ENCODE peak calls at places on chromosome 9, in eight cellular contexts. U, X, B, C, L, Y, S and H are unnamed samples.

GRCh38 chr9:75903785-75904360 is 13.4 kb downstream of the PCSK5 start:
- DNase-seq in U (no peak), X (peak; percentile 77), B (no peak), C (no peak), L (no peak), Y (no peak), S (no peak), H (no peak)

GRCh38 chr9:89022902-89023301 is 31.6 kb downstream of the S1PR3 start:
- DNase-seq in U (no peak), X (no peak), B (peak; percentile 84), C (no peak), L (peak; percentile 61), Y (no peak), S (no peak), H (no peak)

GRCh38 chr9:5002811-5003210 is 17.7 kb downstream of the JAK2 start:
- DNase-seq in U (no peak), X (no peak), B (no peak), C (no peak), L (no peak), Y (no peak), S (no peak), H (no peak)

GRCh38 chr9:13719981-13720380 is 440.5 kb upstream of the MPDZ start:
- DNase-seq in U (no peak), X (peak; percentile 65), B (no peak), C (no peak), L (no peak), Y (no peak), S (no peak), H (peak; percentile 90)

GRCh38 chr9:31153250-31153840 is 1231.1 kb upstream of the ACO1 start:
- DNase-seq in U (no peak), X (no peak), B (no peak), C (no peak), L (no peak), Y (no peak), S (no peak), H (peak; percentile 36)

GRCh38 chr9:111431684-111432083 is 52.5 kb downstream of the ECPAS start:
- DNase-seq in U (no peak), X (no peak), B (no peak), C (no peak), L (no peak), Y (no peak), S (no peak), H (peak; percentile 16)

GRCh38 chr9:120689860-120690259 is 24.4 kb downstream of the MEGF9 start:
- DNase-seq in U (no peak), X (peak; percentile 60), B (no peak), C (no peak), L (no peak), Y (no peak), S (no peak), H (peak; percentile 60)

GRCh38 chr9:123225995-123226394 is 42.4 kb downstream of the STRBP start:
- DNase-seq in U (no peak), X (no peak), B (no peak), C (no peak), L (no peak), Y (no peak), S (no peak), H (no peak)

GRCh38 chr9:94656190-94656589 is 16.9 kb upstream of the FBP1 start:
- DNase-seq in U (no peak), X (no peak), B (no peak), C (no peak), L (no peak), Y (no peak), S (no peak), H (no peak)

GRCh38 chr9:72476617-72477375 is 44.6 kb upstream of the TMC1 start:
- DNase-seq in U (peak; percentile 29), X (peak; percentile 51), B (no peak), C (no peak), L (no peak), Y (no peak), S (peak; percentile 55), H (peak; percentile 25)

GRCh38 chr9:128002959-128003358 is 22.2 kb upstream of the EEIG1 start:
- DNase-seq in U (no peak), X (no peak), B (no peak), C (no peak), L (peak; percentile 83), Y (no peak), S (no peak), H (no peak)

GRCh38 chr9:16246785-16247184 is 623.7 kb downstream of the BNC2 start:
- DNase-seq in U (no peak), X (no peak), B (no peak), C (no peak), L (no peak), Y (no peak), S (no peak), H (no peak)

DNA sequence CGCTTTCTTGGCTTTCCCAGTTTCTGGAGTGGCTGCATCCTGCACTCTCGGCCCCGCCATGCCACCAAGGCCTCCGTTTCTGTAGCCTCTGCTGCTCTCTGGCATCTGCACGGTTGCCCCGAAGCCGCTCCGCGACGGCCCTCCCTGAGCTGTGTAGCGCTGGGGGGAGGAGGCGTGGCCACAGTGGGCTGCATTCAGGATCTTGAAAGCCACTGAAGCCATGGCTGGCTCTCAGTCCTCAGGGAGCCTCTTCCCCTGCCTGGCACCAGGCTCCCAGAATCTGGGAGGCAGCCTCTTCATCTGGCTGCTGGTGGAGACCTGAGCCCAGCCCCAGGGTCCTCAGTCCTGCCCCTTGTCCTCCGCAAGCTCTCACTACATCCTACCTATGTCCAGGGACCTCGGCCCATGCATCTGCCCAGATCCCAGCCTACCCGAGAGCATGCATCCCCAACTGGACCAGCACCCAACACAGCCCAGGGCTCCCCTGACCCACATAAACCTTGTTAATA is 25.1 kb downstream of the PAEP start:
- DNase-seq in U (peak; percentile 57), X (no peak), B (no peak), C (no peak), L (no peak), Y (no peak), S (no peak), H (no peak)
- H3K4me3 ChIP-seq in U (no peak overlapping the region), X (no peak overlapping the region), B (no peak overlapping the region), C (no peak overlapping the region), L (no peak overlapping the region), Y (no peak overlapping the region), S (no peak overlapping the region), H (no peak overlapping the region)

GRCh38 chr9:63859475-63860215 is 1425.4 kb downstream of the FOXD4L5 start:
- DNase-seq in U (no peak), X (no peak), B (no peak), C (peak; percentile 28), L (peak; percentile 68), Y (peak; percentile 54), S (no peak), H (no peak)
- H3K4me3 ChIP-seq in U (no peak overlapping the region), X (no peak overlapping the region), B (peak overlapping the region; percentile 43), C (peak overlapping the region; percentile 46), L (peak overlapping the region; percentile 50), Y (peak overlapping the region; percentile 44), S (peak overlapping the region; percentile 47), H (peak overlapping the region; percentile 13)

GRCh38 chr9:124257070-124257864 is 482 bp upstream of the NEK6 start:
- DNase-seq in U (peak; percentile 73), X (no peak), B (no peak), C (no peak), L (peak; percentile 14), Y (no peak), S (no peak), H (no peak)
- H3K4me3 ChIP-seq in U (peak overlapping the region; percentile 41), X (peak overlapping the region; percentile 91), B (peak overlapping the region; percentile 70), C (peak overlapping the region; percentile 84), L (peak overlapping the region; percentile 79), Y (peak overlapping the region; percentile 32), S (peak overlapping the region; percentile 79), H (peak overlapping the region; percentile 75)

GRCh38 chr9:109498195-109499060 is at the start of gene PTPN3:
- DNase-seq in U (peak; percentile 93), X (no peak), B (no peak), C (peak; percentile 21), L (no peak), Y (peak; percentile 21), S (no peak), H (no peak)
- H3K4me3 ChIP-seq in U (peak within 1 kb of the TSS; percentile 46), X (peak within 1 kb of the TSS; percentile 38), B (peak within 1 kb of the TSS; percentile 60), C (peak within 1 kb of the TSS; percentile 73), L (peak within 1 kb of the TSS; percentile 50), Y (peak within 1 kb of the TSS; percentile 44), S (peak within 1 kb of the TSS; percentile 47), H (peak within 1 kb of the TSS; percentile 53)

GRCh38 chr9:20603524-20604268 is 18.6 kb downstream of the MLLT3 start:
- DNase-seq in U (no peak), X (no peak), B (no peak), C (no peak), L (no peak), Y (no peak), S (no peak), H (no peak)

GRCh38 chr9:20597862-20598261 is 24.4 kb downstream of the MLLT3 start:
- DNase-seq in U (no peak), X (no peak), B (no peak), C (no peak), L (no peak), Y (no peak), S (no peak), H (no peak)

GRCh38 chr9:20601292-20601691 is 21.0 kb downstream of the MLLT3 start:
- DNase-seq in U (no peak), X (no peak), B (no peak), C (no peak), L (no peak), Y (no peak), S (no peak), H (no peak)

GRCh38 chr9:20598367-20598766 is 23.9 kb downstream of the MLLT3 start:
- DNase-seq in U (no peak), X (no peak), B (no peak), C (no peak), L (no peak), Y (no peak), S (no peak), H (no peak)

DNA sequence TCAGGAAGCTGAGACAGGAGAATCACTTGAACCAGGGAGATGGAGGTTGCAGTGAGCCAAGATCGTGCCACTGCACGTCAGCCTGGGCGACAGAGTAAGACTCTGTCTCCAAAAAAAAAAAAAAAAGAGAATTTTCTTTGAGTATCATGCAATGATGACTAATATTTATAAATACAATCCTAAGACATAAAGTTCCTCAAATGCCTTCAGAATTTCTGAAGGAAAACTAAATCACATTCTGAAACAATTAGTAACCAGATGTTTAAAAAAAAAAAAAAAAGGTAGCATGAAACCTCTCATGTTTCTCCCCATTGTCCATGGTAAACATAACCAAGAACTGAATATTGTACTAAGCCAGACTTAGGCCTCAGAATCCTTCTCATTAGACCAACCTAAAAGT is 23.1 kb downstream of the MLLT3 start:
- DNase-seq in U (no peak), X (no peak), B (no peak), C (no peak), L (no peak), Y (no peak), S (peak; percentile 44), H (no peak)
- H3K4me3 ChIP-seq in U (no peak overlapping the region), X (no peak overlapping the region), B (no peak overlapping the region), C (no peak overlapping the region), L (no peak overlapping the region), Y (no peak overlapping the region), S (no peak overlapping the region), H (no peak overlapping the region)

DNA sequence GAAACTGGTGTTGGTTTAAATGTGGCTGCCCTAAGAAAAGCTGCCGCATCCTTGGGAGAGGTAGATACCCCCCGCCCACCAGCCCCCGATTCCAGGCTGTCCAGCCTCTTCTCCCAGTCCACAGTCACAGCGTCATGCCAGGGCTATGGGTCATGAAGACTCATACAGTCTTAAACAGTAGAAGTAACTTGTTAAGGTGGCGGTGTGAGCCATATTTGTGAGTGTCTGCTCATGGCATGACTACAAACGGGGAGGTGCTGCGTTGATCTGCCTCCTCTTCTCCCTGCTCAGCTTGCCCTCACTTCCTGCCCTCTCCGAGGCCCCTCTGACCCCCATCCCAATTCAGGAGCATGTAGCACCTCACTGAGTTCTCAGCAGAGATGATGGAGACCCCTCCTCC is 20.8 kb downstream of the FGD3 start:
- DNase-seq in U (no peak), X (no peak), B (peak; percentile 40), C (no peak), L (no peak), Y (no peak), S (no peak), H (no peak)
- H3K4me3 ChIP-seq in U (no peak overlapping the region), X (no peak overlapping the region), B (no peak overlapping the region), C (no peak overlapping the region), L (no peak overlapping the region), Y (no peak overlapping the region), S (no peak overlapping the region), H (no peak overlapping the region)